ENCODE peak calls at places on chromosomes 4 and X, in seven cellular contexts. One of them, this sample, is unnamed.

GRCh38 chrX:136766785-136767103 is 14.0 kb downstream of the ARHGEF6 start:
- DNase-seq in transverse colon: no peak
- DNase-seq in GM04503: no peak
- DNase-seq in NCI-H1092 treated with DMSO at 0.1 percent for 48 hours: peak
- DNase-seq in DMS153: no peak
- DNase-seq in naive thymus-derived CD8-positive, alpha-beta T cell: no peak
- DNase-seq in glutamatergic neuron: no peak
- DNase-seq in this sample: no peak

GRCh38 chr4:16122784-16123183 is 39.0 kb upstream of the PROM1 start:
- DNase-seq in transverse colon: no peak
- DNase-seq in GM04503: no peak
- DNase-seq in NCI-H1092 treated with DMSO at 0.1 percent for 48 hours: no peak
- DNase-seq in DMS153: no peak
- DNase-seq in naive thymus-derived CD8-positive, alpha-beta T cell: no peak
- DNase-seq in glutamatergic neuron: no peak
- DNase-seq in this sample: no peak

GRCh38 chrX:2272337-2272736 is 228.4 kb downstream of the DHRSX start:
- DNase-seq in transverse colon: no peak
- DNase-seq in GM04503: no peak
- DNase-seq in NCI-H1092 treated with DMSO at 0.1 percent for 48 hours: no peak
- DNase-seq in DMS153: no peak
- DNase-seq in naive thymus-derived CD8-positive, alpha-beta T cell: no peak
- DNase-seq in glutamatergic neuron: no peak
- DNase-seq in this sample: no peak

GRCh38 chr4:48297447-48297846 is 27.8 kb upstream of the TEC start:
- DNase-seq in transverse colon: no peak
- DNase-seq in GM04503: no peak
- DNase-seq in NCI-H1092 treated with DMSO at 0.1 percent for 48 hours: no peak
- DNase-seq in DMS153: no peak
- DNase-seq in naive thymus-derived CD8-positive, alpha-beta T cell: no peak
- DNase-seq in glutamatergic neuron: no peak
- DNase-seq in this sample: no peak

GRCh38 chrX:41919870-41920269 is 3.5 kb downstream of the CASK start:
- DNase-seq in transverse colon: no peak
- DNase-seq in GM04503: no peak
- DNase-seq in NCI-H1092 treated with DMSO at 0.1 percent for 48 hours: no peak
- DNase-seq in DMS153: no peak
- DNase-seq in naive thymus-derived CD8-positive, alpha-beta T cell: no peak
- DNase-seq in glutamatergic neuron: no peak
- DNase-seq in this sample: no peak

GRCh38 chr4:89899157-89899556 is 4.5 kb downstream of the MMRN1 start:
- DNase-seq in transverse colon: no peak
- DNase-seq in GM04503: no peak
- DNase-seq in NCI-H1092 treated with DMSO at 0.1 percent for 48 hours: no peak
- DNase-seq in DMS153: no peak
- DNase-seq in naive thymus-derived CD8-positive, alpha-beta T cell: no peak
- DNase-seq in glutamatergic neuron: no peak
- DNase-seq in this sample: no peak

GRCh38 chr4:113437124-113437523 is 324.4 kb downstream of the CAMK2D start:
- DNase-seq in transverse colon: no peak
- DNase-seq in GM04503: no peak
- DNase-seq in NCI-H1092 treated with DMSO at 0.1 percent for 48 hours: peak
- DNase-seq in DMS153: no peak
- DNase-seq in naive thymus-derived CD8-positive, alpha-beta T cell: no peak
- DNase-seq in glutamatergic neuron: no peak
- DNase-seq in this sample: no peak

GRCh38 chr4:57607616-57608150 is 497.5 kb upstream of the IGFBP7 start:
- DNase-seq in transverse colon: no peak
- DNase-seq in GM04503: no peak
- DNase-seq in NCI-H1092 treated with DMSO at 0.1 percent for 48 hours: no peak
- DNase-seq in DMS153: no peak
- DNase-seq in naive thymus-derived CD8-positive, alpha-beta T cell: no peak
- DNase-seq in glutamatergic neuron: no peak
- DNase-seq in this sample: no peak

GRCh38 chr4:31905363-31905762 is 1185.2 kb downstream of the PCDH7 start:
- DNase-seq in transverse colon: no peak
- DNase-seq in GM04503: no peak
- DNase-seq in NCI-H1092 treated with DMSO at 0.1 percent for 48 hours: no peak
- DNase-seq in DMS153: no peak
- DNase-seq in naive thymus-derived CD8-positive, alpha-beta T cell: no peak
- DNase-seq in glutamatergic neuron: no peak
- DNase-seq in this sample: no peak

GRCh38 chr4:142336251-142336934 is 509.7 kb downstream of the INPP4B start:
- DNase-seq in transverse colon: no peak
- DNase-seq in GM04503: no peak
- DNase-seq in NCI-H1092 treated with DMSO at 0.1 percent for 48 hours: no peak
- DNase-seq in DMS153: no peak
- DNase-seq in naive thymus-derived CD8-positive, alpha-beta T cell: no peak
- DNase-seq in glutamatergic neuron: no peak
- DNase-seq in this sample: no peak

GRCh38 chrX:110268875-110269274 is 49.0 kb downstream of the AMMECR1 start:
- DNase-seq in transverse colon: no peak
- DNase-seq in GM04503: no peak
- DNase-seq in NCI-H1092 treated with DMSO at 0.1 percent for 48 hours: no peak
- DNase-seq in DMS153: no peak
- DNase-seq in naive thymus-derived CD8-positive, alpha-beta T cell: no peak
- DNase-seq in glutamatergic neuron: no peak
- DNase-seq in this sample: no peak

GRCh38 chr4:125322363-125322730 is 7.6 kb downstream of the FAT4 start:
- DNase-seq in transverse colon: no peak
- DNase-seq in GM04503: no peak
- DNase-seq in NCI-H1092 treated with DMSO at 0.1 percent for 48 hours: no peak
- DNase-seq in DMS153: no peak
- DNase-seq in naive thymus-derived CD8-positive, alpha-beta T cell: no peak
- DNase-seq in glutamatergic neuron: no peak
- DNase-seq in this sample: no peak

GRCh38 chrX:58051346-58051745 is 141.1 kb upstream of the ZXDA start:
- DNase-seq in transverse colon: no peak
- DNase-seq in GM04503: no peak
- DNase-seq in NCI-H1092 treated with DMSO at 0.1 percent for 48 hours: no peak
- DNase-seq in DMS153: no peak
- DNase-seq in naive thymus-derived CD8-positive, alpha-beta T cell: no peak
- DNase-seq in glutamatergic neuron: no peak
- DNase-seq in this sample: no peak

GRCh38 chrX:46796574-46797191 is 37.8 kb upstream of the SLC9A7 start:
- DNase-seq in transverse colon: peak
- DNase-seq in GM04503: peak
- DNase-seq in NCI-H1092 treated with DMSO at 0.1 percent for 48 hours: peak
- DNase-seq in DMS153: peak
- DNase-seq in naive thymus-derived CD8-positive, alpha-beta T cell: peak
- DNase-seq in glutamatergic neuron: peak
- DNase-seq in this sample: peak

GRCh38 chr4:6345866-6346265 is 76.2 kb downstream of the WFS1 start:
- DNase-seq in transverse colon: no peak
- DNase-seq in GM04503: no peak
- DNase-seq in NCI-H1092 treated with DMSO at 0.1 percent for 48 hours: no peak
- DNase-seq in DMS153: no peak
- DNase-seq in naive thymus-derived CD8-positive, alpha-beta T cell: no peak
- DNase-seq in glutamatergic neuron: no peak
- DNase-seq in this sample: no peak

GRCh38 chr4:171588146-171588545 is 225.1 kb upstream of the GALNTL6 start:
- DNase-seq in transverse colon: no peak
- DNase-seq in GM04503: no peak
- DNase-seq in NCI-H1092 treated with DMSO at 0.1 percent for 48 hours: no peak
- DNase-seq in DMS153: no peak
- DNase-seq in naive thymus-derived CD8-positive, alpha-beta T cell: no peak
- DNase-seq in glutamatergic neuron: no peak
- DNase-seq in this sample: no peak

GRCh38 chrX:41720125-41720780 is 3.7 kb upstream of the GPR82 start:
- DNase-seq in transverse colon: peak
- DNase-seq in GM04503: no peak
- DNase-seq in NCI-H1092 treated with DMSO at 0.1 percent for 48 hours: no peak
- DNase-seq in DMS153: no peak
- DNase-seq in naive thymus-derived CD8-positive, alpha-beta T cell: peak
- DNase-seq in glutamatergic neuron: no peak
- DNase-seq in this sample: no peak

GRCh38 chr4:102230194-102230593 is 115.1 kb downstream of the SLC39A8 start:
- DNase-seq in transverse colon: no peak
- DNase-seq in GM04503: no peak
- DNase-seq in NCI-H1092 treated with DMSO at 0.1 percent for 48 hours: no peak
- DNase-seq in DMS153: no peak
- DNase-seq in naive thymus-derived CD8-positive, alpha-beta T cell: no peak
- DNase-seq in glutamatergic neuron: no peak
- DNase-seq in this sample: no peak

GRCh38 chr4:124111922-124112321 is 600.6 kb downstream of the ANKRD50 start:
- DNase-seq in transverse colon: no peak
- DNase-seq in GM04503: peak
- DNase-seq in NCI-H1092 treated with DMSO at 0.1 percent for 48 hours: peak
- DNase-seq in DMS153: peak
- DNase-seq in naive thymus-derived CD8-positive, alpha-beta T cell: no peak
- DNase-seq in glutamatergic neuron: no peak
- DNase-seq in this sample: no peak

GRCh38 chr4:26753642-26754041 is 107.0 kb upstream of the STIM2 start:
- DNase-seq in transverse colon: no peak
- DNase-seq in GM04503: no peak
- DNase-seq in NCI-H1092 treated with DMSO at 0.1 percent for 48 hours: no peak
- DNase-seq in DMS153: peak
- DNase-seq in naive thymus-derived CD8-positive, alpha-beta T cell: no peak
- DNase-seq in glutamatergic neuron: no peak
- DNase-seq in this sample: peak

GRCh38 chr4:86482851-86483490 is 111.1 kb upstream of the PTPN13 start:
- DNase-seq in transverse colon: no peak
- DNase-seq in GM04503: no peak
- DNase-seq in NCI-H1092 treated with DMSO at 0.1 percent for 48 hours: no peak
- DNase-seq in DMS153: no peak
- DNase-seq in naive thymus-derived CD8-positive, alpha-beta T cell: no peak
- DNase-seq in glutamatergic neuron: peak
- DNase-seq in this sample: no peak

GRCh38 chr4:147339116-147339515 is 141.8 kb upstream of the EDNRA start:
- DNase-seq in transverse colon: peak
- DNase-seq in GM04503: no peak
- DNase-seq in NCI-H1092 treated with DMSO at 0.1 percent for 48 hours: no peak
- DNase-seq in DMS153: no peak
- DNase-seq in naive thymus-derived CD8-positive, alpha-beta T cell: no peak
- DNase-seq in glutamatergic neuron: no peak
- DNase-seq in this sample: no peak

GRCh38 chr4:46032061-46032460 is 91.8 kb downstream of the GABRG1 start:
- DNase-seq in transverse colon: no peak
- DNase-seq in GM04503: no peak
- DNase-seq in NCI-H1092 treated with DMSO at 0.1 percent for 48 hours: no peak
- DNase-seq in DMS153: no peak
- DNase-seq in naive thymus-derived CD8-positive, alpha-beta T cell: no peak
- DNase-seq in glutamatergic neuron: no peak
- DNase-seq in this sample: no peak

GRCh38 chr4:2744576-2745270 is 11.4 kb downstream of the TNIP2 start:
- DNase-seq in transverse colon: no peak
- DNase-seq in GM04503: no peak
- DNase-seq in NCI-H1092 treated with DMSO at 0.1 percent for 48 hours: no peak
- DNase-seq in DMS153: no peak
- DNase-seq in naive thymus-derived CD8-positive, alpha-beta T cell: no peak
- DNase-seq in glutamatergic neuron: no peak
- DNase-seq in this sample: no peak

GRCh38 chr4:13994016-13994415 is 366.5 kb upstream of the BOD1L1 start:
- DNase-seq in transverse colon: no peak
- DNase-seq in GM04503: no peak
- DNase-seq in NCI-H1092 treated with DMSO at 0.1 percent for 48 hours: no peak
- DNase-seq in DMS153: no peak
- DNase-seq in naive thymus-derived CD8-positive, alpha-beta T cell: no peak
- DNase-seq in glutamatergic neuron: no peak
- DNase-seq in this sample: no peak

GRCh38 chr4:70734168-70734954 is 12.6 kb downstream of the RUFY3 start:
- DNase-seq in transverse colon: peak
- DNase-seq in GM04503: no peak
- DNase-seq in NCI-H1092 treated with DMSO at 0.1 percent for 48 hours: no peak
- DNase-seq in DMS153: peak
- DNase-seq in naive thymus-derived CD8-positive, alpha-beta T cell: peak
- DNase-seq in glutamatergic neuron: no peak
- DNase-seq in this sample: peak

GRCh38 chr4:123198706-123199105 is 197.9 kb upstream of the SPRY1 start:
- DNase-seq in transverse colon: no peak
- DNase-seq in GM04503: peak
- DNase-seq in NCI-H1092 treated with DMSO at 0.1 percent for 48 hours: no peak
- DNase-seq in DMS153: no peak
- DNase-seq in naive thymus-derived CD8-positive, alpha-beta T cell: no peak
- DNase-seq in glutamatergic neuron: no peak
- DNase-seq in this sample: no peak

GRCh38 chr4:80077639-80078038 is 4.6 kb upstream of the ANTXR2 start:
- DNase-seq in transverse colon: no peak
- DNase-seq in GM04503: no peak
- DNase-seq in NCI-H1092 treated with DMSO at 0.1 percent for 48 hours: no peak
- DNase-seq in DMS153: no peak
- DNase-seq in naive thymus-derived CD8-positive, alpha-beta T cell: no peak
- DNase-seq in glutamatergic neuron: no peak
- DNase-seq in this sample: no peak

GRCh38 chr4:186724861-186725419 is 1.3 kb upstream of the FAT1 start:
- DNase-seq in transverse colon: no peak
- DNase-seq in GM04503: peak
- DNase-seq in NCI-H1092 treated with DMSO at 0.1 percent for 48 hours: peak
- DNase-seq in DMS153: peak
- DNase-seq in naive thymus-derived CD8-positive, alpha-beta T cell: no peak
- DNase-seq in glutamatergic neuron: no peak
- DNase-seq in this sample: no peak

GRCh38 chrX:107678957-107679740 is 50.8 kb downstream of the PRPS1 start:
- DNase-seq in transverse colon: peak
- DNase-seq in GM04503: no peak
- DNase-seq in NCI-H1092 treated with DMSO at 0.1 percent for 48 hours: no peak
- DNase-seq in DMS153: no peak
- DNase-seq in naive thymus-derived CD8-positive, alpha-beta T cell: peak
- DNase-seq in glutamatergic neuron: peak
- DNase-seq in this sample: peak

This sample was measured in mucosa of gallbladder.